ENCODE peak calls at places on chromosomes 13 and 19, in five cellular contexts. R is M059J; M is gastrocnemius medialis; G is left cardiac atrium; H is central memory CD4-positive, alpha-beta T cell. Y is an unnamed sample.

GRCh38 chr13:72561791-72562190 is 165.6 kb downstream of the MZT1 start:
- DNase-seq in R (no peak), G (no peak), M (no peak), H (no peak), Y (no peak)

GRCh38 chr13:20136781-20137703 is 23.8 kb downstream of the GJA3 start:
- DNase-seq in G (no peak), H (no peak), M (no peak), R (no peak), Y (no peak)

GRCh38 chr19:47032171-47032811 is 12.7 kb downstream of the NPAS1 start:
- DNase-seq in G (no peak), R (peak), M (no peak), H (peak), Y (peak)

GRCh38 chr13:98246538-98247172 is 69.6 kb upstream of the RNF113B start:
- DNase-seq in R (no peak), H (no peak), M (no peak), G (no peak), Y (no peak)

GRCh38 chr13:55788548-55788947 is 1352.2 kb upstream of the PRR20A start:
- DNase-seq in R (no peak), H (no peak), M (no peak), G (no peak), Y (no peak)

GRCh38 chr13:77692746-77693448 is 4.6 kb upstream of the SLAIN1 start:
- DNase-seq in M (no peak), G (no peak), R (no peak), H (no peak), Y (no peak)

GRCh38 chr19:29119582-29119981 is 93.4 kb downstream of the UQCRFS1 start:
- DNase-seq in H (no peak), M (no peak), G (no peak), R (no peak), Y (no peak)

GRCh38 chr19:33214621-33215020 is 11.0 kb downstream of the SLC7A10 start:
- DNase-seq in M (no peak), H (no peak), G (no peak), R (peak), Y (no peak)

GRCh38 chr13:100454876-100455275 is 133.7 kb downstream of the GGACT start:
- DNase-seq in H (no peak), M (no peak), R (peak), G (no peak), Y (no peak)

GRCh38 chr19:30360378-30361106 is 11.6 kb upstream of the ZNF536 start:
- DNase-seq in M (no peak), R (no peak), H (no peak), G (no peak), Y (no peak)

GRCh38 chr19:4913996-4914735 is 4.9 kb downstream of the UHRF1 start:
- DNase-seq in G (no peak), R (peak), M (no peak), H (peak), Y (peak)

GRCh38 chr19:996051-996838 is 4.0 kb upstream of the GRIN3B start:
- DNase-seq in H (peak), G (no peak), R (peak), M (no peak), Y (peak)

GRCh38 chr13:34864650-34865049 is 77.4 kb upstream of the NBEA start:
- DNase-seq in R (peak), M (no peak), G (no peak), H (no peak), Y (no peak)

GRCh38 chr13:53151692-53152421 is 123.2 kb downstream of the OLFM4 start:
- DNase-seq in M (no peak), G (no peak), R (no peak), H (no peak), Y (peak)

GRCh38 chr13:98549728-98550317 is 27.1 kb downstream of the STK24 start:
- DNase-seq in R (peak), G (no peak), M (no peak), H (no peak), Y (no peak)

Y was measured in immature natural killer cell.